ENCODE peak calls at places on chromosomes 1 and 21, in five cellular contexts. B, U, C, Z and R are unnamed samples.

GRCh38 chr1:101175474-101175873 is 61.3 kb upstream of the S1PR1 start:
- DNase-seq in C (no peak), Z (no peak), B (no peak), U (no peak), R (peak)

GRCh38 chr1:161486806-161487482 is 18.3 kb upstream of the FCGR2A start:
- DNase-seq in U (peak), Z (peak), B (no peak), C (peak), R (peak)

GRCh38 chr1:225651872-225652725 is 824 bp downstream of the ENAH start:
- DNase-seq in Z (no peak), B (no peak), U (no peak), C (no peak), R (peak)

GRCh38 chr21:45641480-45642035 is 2.0 kb upstream of the PCBP3 start:
- DNase-seq in B (peak), U (no peak), Z (no peak), C (no peak), R (no peak)

GRCh38 chr1:87392241-87393192 is 63.8 kb downstream of the LMO4 start:
- DNase-seq in C (no peak), B (no peak), Z (no peak), U (no peak), R (peak)

GRCh38 chr1:189669846-189670245 is 807.8 kb downstream of the BRINP3 start:
- DNase-seq in U (no peak), C (no peak), B (no peak), Z (no peak), R (peak)

GRCh38 chr1:230760360-230760827 is 13.2 kb downstream of the CAPN9 start:
- DNase-seq in B (no peak), U (no peak), C (no peak), Z (no peak), R (peak)

GRCh38 chr1:14377386-14377785 is 221.1 kb upstream of the KAZN start:
- DNase-seq in B (no peak), C (no peak), U (no peak), Z (no peak), R (peak)

GRCh38 chr1:226372885-226373284 is 35.0 kb downstream of the PARP1 start:
- DNase-seq in Z (no peak), B (no peak), C (no peak), U (no peak), R (no peak)

GRCh38 chr1:41618066-41618825 is 133.8 kb upstream of the EDN2 start:
- DNase-seq in Z (no peak), B (no peak), U (no peak), C (no peak), R (no peak)

GRCh38 chr1:207259391-207259790 is 62.1 kb upstream of the CD55 start:
- DNase-seq in U (no peak), Z (no peak), B (no peak), C (no peak), R (peak)

GRCh38 chr1:203336097-203336496 is 14.8 kb downstream of the FMOD start:
- DNase-seq in U (no peak), B (no peak), C (no peak), Z (no peak), R (no peak)

GRCh38 chr1:162168261-162168660 is 98.8 kb downstream of the NOS1AP start:
- DNase-seq in B (no peak), U (no peak), C (no peak), Z (no peak), R (peak)

GRCh38 chr1:155083865-155084721 is 5.5 kb downstream of the EFNA3 start:
- DNase-seq in U (peak), B (peak), C (peak), Z (no peak), R (peak)

GRCh38 chr1:155091071-155092051 is 12.7 kb downstream of the EFNA3 start:
- DNase-seq in C (peak), Z (peak), U (peak), B (peak), R (peak)

GRCh38 chr1:32715901-32716311 is 13.3 kb upstream of the SYNC start:
- DNase-seq in Z (no peak), B (no peak), U (no peak), C (no peak), R (peak)

GRCh38 chr21:32516729-32517649 is 68.3 kb downstream of the TCP10L start:
- DNase-seq in U (no peak), C (no peak), Z (no peak), B (no peak), R (peak)

GRCh38 chr1:184929711-184930202 is 44.6 kb downstream of the NIBAN1 start:
- DNase-seq in Z (no peak), C (no peak), B (no peak), U (no peak), R (peak)

GRCh38 chr1:76260279-76260678 is 185.7 kb downstream of the ST6GALNAC3 start:
- DNase-seq in Z (no peak), C (no peak), U (no peak), B (no peak), R (no peak)

GRCh38 chr1:54158071-54158470 is 5.3 kb upstream of the CDCP2 start:
- DNase-seq in Z (no peak), U (no peak), C (no peak), B (peak), R (peak)

GRCh38 chr1:240765732-240766363 is 153.9 kb upstream of the GREM2 start:
- DNase-seq in B (no peak), U (no peak), C (no peak), Z (no peak), R (peak)

GRCh38 chr1:55650449-55650848 is 435.3 kb upstream of the USP24 start:
- DNase-seq in U (no peak), Z (no peak), C (no peak), B (no peak), R (no peak)

GRCh38 chr1:94863919-94864318 is 43.8 kb downstream of the SLC44A3 start:
- DNase-seq in U (no peak), Z (no peak), B (no peak), C (no peak), R (peak)

GRCh38 chr1:150615346-150616201 is 13.8 kb downstream of the ENSA start:
- DNase-seq in C (peak), B (no peak), Z (no peak), U (peak), R (peak)

GRCh38 chr21:42587036-42587435 is 66.4 kb upstream of the PDE9A start:
- DNase-seq in C (no peak), B (no peak), Z (no peak), U (no peak), R (no peak)

GRCh38 chr21:44281801-44282200 is 3.9 kb upstream of the AIRE start:
- DNase-seq in U (no peak), C (no peak), Z (no peak), B (no peak), R (no peak)

GRCh38 chr1:188706742-188707141 is 1770.9 kb downstream of the BRINP3 start:
- DNase-seq in U (no peak), C (no peak), B (no peak), Z (no peak), R (peak)

GRCh38 chr1:50110656-50111055 is 1.9 kb downstream of the ELAVL4 start:
- DNase-seq in B (no peak), Z (no peak), C (no peak), U (no peak), R (no peak)

GRCh38 chr1:95809391-95809790 is 575.4 kb downstream of the RWDD3 start:
- DNase-seq in U (no peak), B (no peak), Z (no peak), C (no peak), R (no peak)